ENCODE peak calls at places on chromosomes 5 and 9, in four cellular contexts. T is heart right ventricle, W is NCI-H1048, I is stromal cell of bone marrow. E is an unnamed sample.

GRCh38 chr5:13470975-13471374 is 473.5 kb downstream of the DNAH5 start:
- DNase-seq in W (no peak), I (no peak), T (no peak), E (no peak)

GRCh38 chr5:140632366-140633080 is 452 bp downstream of the CD14 start:
- DNase-seq in T (peak), W (no peak), I (no peak), E (peak)

GRCh38 chr5:102959055-102959454 is 160.9 kb downstream of the GIN1 start:
- DNase-seq in W (no peak), T (no peak), I (peak), E (no peak)

GRCh38 chr9:93316726-93317494 is 133.0 kb downstream of the WNK2 start:
- DNase-seq in W (no peak), T (no peak), I (no peak), E (no peak)

GRCh38 chr9:132849168-132849831 is 28.8 kb downstream of the AK8 start:
- DNase-seq in W (no peak), T (peak), I (no peak), E (no peak)

GRCh38 chr5:173242079-173242478 is 7.1 kb upstream of the NKX2-5 start:
- DNase-seq in I (no peak), T (no peak), W (no peak), E (no peak)

GRCh38 chr5:52989781-52990530 is 804 bp downstream of the ITGA2 start:
- DNase-seq in T (peak), I (no peak), W (no peak), E (no peak)

GRCh38 chr9:133677126-133678010 is 41.2 kb downstream of the DBH start:
- DNase-seq in T (no peak), W (no peak), I (no peak), E (no peak)

GRCh38 chr9:124209279-124209678 is 48.5 kb upstream of the NEK6 start:
- DNase-seq in W (no peak), I (no peak), T (no peak), E (no peak)

GRCh38 chr5:8585230-8586018 is 716.5 kb downstream of the MTRR start:
- DNase-seq in W (no peak), I (no peak), T (no peak), E (no peak)

GRCh38 chr5:133873454-133873853 is 95.0 kb downstream of the C5orf15 start:
- DNase-seq in I (no peak), T (no peak), W (no peak), E (no peak)

GRCh38 chr9:100589582-100589981 is 11.7 kb downstream of the CAVIN4 start:
- DNase-seq in W (no peak), I (no peak), T (no peak), E (no peak)

GRCh38 chr5:1500411-1501091 is 23.2 kb downstream of the LPCAT1 start:
- DNase-seq in I (no peak), T (peak), W (no peak), E (peak)

GRCh38 chr9:794386-794785 is 47.1 kb upstream of the DMRT1 start:
- DNase-seq in I (no peak), W (no peak), T (no peak), E (no peak)

GRCh38 chr5:59732301-59732700 is 161.2 kb downstream of the PDE4D start:
- DNase-seq in T (no peak), W (no peak), I (no peak), E (no peak)

GRCh38 chr5:160269017-160269416 is 39.7 kb downstream of the FABP6 start:
- DNase-seq in T (peak), I (peak), W (no peak), E (peak)

GRCh38 chr5:29750453-29750852 is 1443.0 kb upstream of the CDH6 start:
- DNase-seq in I (no peak), T (no peak), W (no peak), E (no peak)

GRCh38 chr5:68046445-68046844 is 169.1 kb upstream of the PIK3R1 start:
- DNase-seq in T (no peak), I (peak), W (no peak), E (peak)

GRCh38 chr9:128633057-128633456 is 23.6 kb downstream of the DYNC2I2 start:
- DNase-seq in T (no peak), I (no peak), W (no peak), E (no peak)

GRCh38 chr5:568061-568781 is 43.9 kb upstream of the CEP72 start:
- DNase-seq in T (no peak), W (no peak), I (no peak), E (no peak)